ENCODE peak calls at places on chromosomes 12 and 14, in nine cellular contexts. B, Z, F, K, X, W, S, I and Q are unnamed samples.
A peak's percentile ranks its signal among the peaks of the same experiment; 100 is the strongest.

GRCh38 chr12:92108651-92109050 is 37.0 kb downstream of the BTG1 start:
- DNase-seq in K (peak; percentile 59), X (no peak), B (peak; percentile 20), I (no peak), W (no peak), S (no peak), Z (no peak), F (no peak), Q (peak; percentile 90)

GRCh38 chr12:26651566-26652188 is 181.3 kb downstream of the ITPR2 start:
- DNase-seq in S (peak; percentile 77), K (peak; percentile 89), B (peak; percentile 75), W (peak; percentile 59), F (no peak), I (peak; percentile 41), X (peak; percentile 46), Z (peak; percentile 75), Q (peak; percentile 26)

GRCh38 chr14:93054006-93054405 is 61.7 kb downstream of the ITPK1 start:
- DNase-seq in S (no peak), Z (no peak), X (peak; percentile 60), I (no peak), F (no peak), K (no peak), W (no peak), B (no peak), Q (no peak)

GRCh38 chr12:123938679-123939480 is 33.8 kb downstream of the CCDC92 start:
- DNase-seq in W (no peak), B (peak; percentile 70), S (no peak), K (peak; percentile 70), Z (no peak), F (no peak), I (no peak), X (no peak), Q (no peak)

GRCh38 chr12:76562158-76562557 is 2.6 kb upstream of the OSBPL8 start:
- DNase-seq in B (no peak), K (no peak), W (no peak), I (no peak), F (no peak), X (no peak), Z (no peak), S (no peak), Q (no peak)

GRCh38 chr14:33435911-33436310 is 497.2 kb downstream of the NPAS3 start:
- DNase-seq in Z (no peak), I (no peak), K (no peak), B (no peak), W (no peak), F (no peak), X (no peak), S (no peak), Q (no peak)

GRCh38 chr14:104579507-104579906 is at the start of gene C14orf180:
- DNase-seq in S (no peak), K (no peak), B (peak; percentile 85), F (no peak), X (peak; percentile 57), W (no peak), Z (no peak), I (no peak), Q (no peak)

GRCh38 chr14:61101803-61102548 is 120.9 kb downstream of the SLC38A6 start:
- DNase-seq in X (no peak), Z (peak; percentile 93), W (no peak), S (no peak), B (no peak), F (no peak), I (no peak), K (peak; percentile 75), Q (peak; percentile 58)

GRCh38 chr12:121918679-121919038 is 267 bp downstream of the CFAP251 start:
- DNase-seq in B (no peak), I (no peak), Z (no peak), F (no peak), K (peak; percentile 58), X (no peak), S (no peak), W (no peak), Q (no peak)

DNA sequence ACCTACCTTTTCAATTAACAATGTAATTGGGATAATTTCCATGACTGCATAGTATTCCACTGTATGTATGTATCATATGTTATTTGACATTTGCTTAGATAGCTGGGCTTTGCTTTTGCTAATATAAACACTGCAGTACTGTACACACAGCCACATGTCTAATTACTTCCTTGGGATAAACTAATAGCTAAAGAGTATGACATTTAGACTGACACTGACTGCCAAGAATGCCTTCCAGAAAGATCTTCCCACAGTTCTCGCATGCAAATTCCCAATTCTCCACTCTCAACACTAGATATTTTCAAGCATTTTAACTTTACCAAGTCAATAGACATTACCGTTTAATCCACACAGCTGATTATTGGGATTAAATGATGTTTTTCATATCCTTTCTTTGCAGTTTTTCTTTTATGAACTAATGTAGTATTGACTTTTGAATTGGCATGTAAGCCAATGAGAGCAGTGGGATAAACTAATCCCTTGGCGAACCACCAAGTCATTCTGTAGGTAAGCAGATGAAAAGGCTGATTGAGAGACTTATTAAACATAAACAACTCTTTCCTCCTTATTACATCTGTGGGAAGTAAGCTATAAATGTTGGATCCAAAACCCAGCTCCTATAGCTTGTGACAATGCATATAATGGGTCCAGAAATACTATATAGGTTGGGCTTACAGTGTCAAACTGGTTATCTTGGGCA is 55.5 kb downstream of the STON2 start:
- DNase-seq in B (no peak), I (no peak), S (no peak), W (no peak), F (no peak), Z (no peak), K (no peak), X (no peak), Q (no peak)
- TF ChIP-seq POLR2AphosphoS5 in B (no peak), I (no peak), S (no peak), W (no peak), F (no peak), Z (no peak), K (no peak), X (no peak), Q (no peak)

GRCh38 chr14:66662374-66662773 is 154.4 kb downstream of the GPHN start:
- DNase-seq in Z (peak; percentile 41), S (no peak), K (peak; percentile 58), W (peak; percentile 10), I (no peak), X (no peak), B (no peak), F (no peak), Q (no peak)
- TF ChIP-seq CTCF in Z (peak; percentile 66), S (peak; percentile 40), K (peak; percentile 78), W (peak; percentile 57), I (peak; percentile 41), X (no peak), B (peak; percentile 51), F (no peak), Q (no peak)

DNA sequence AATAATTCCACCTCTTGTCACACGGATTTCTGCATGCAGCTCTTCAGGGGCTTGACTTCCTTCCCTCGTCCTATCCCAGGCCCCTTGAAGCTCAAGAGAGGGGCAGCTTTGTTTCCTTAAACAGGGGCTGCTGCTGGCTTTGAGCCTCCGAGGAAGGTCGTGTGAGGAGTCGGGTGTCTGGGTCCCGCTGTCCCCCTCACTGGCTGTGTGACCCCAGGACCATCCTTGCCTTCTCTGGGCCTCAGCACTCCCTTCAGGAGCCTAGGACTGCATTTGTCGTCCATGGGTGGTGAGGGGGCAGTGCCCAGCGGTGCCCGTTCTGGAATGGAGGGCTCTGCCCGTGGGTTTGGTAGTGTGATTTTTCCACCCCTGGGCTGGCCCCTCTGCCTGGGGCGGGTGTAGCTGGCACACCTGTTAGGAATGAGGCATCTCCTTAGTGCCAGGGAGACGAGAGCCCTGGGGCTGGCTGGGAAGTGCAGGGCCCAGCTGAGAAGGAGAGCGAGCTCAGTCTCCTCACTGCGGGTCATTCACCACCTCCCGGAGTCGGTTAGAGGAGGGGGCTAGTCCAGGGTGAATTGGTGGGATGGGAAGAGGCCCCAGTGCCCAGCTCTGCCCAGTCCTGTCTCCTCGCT is 60.8 kb downstream of the TSPAN9 start:
- DNase-seq in Z (no peak), X (no peak), F (no peak), B (peak; percentile 27), K (no peak), S (no peak), W (no peak), I (no peak), Q (no peak)
- H3K27ac ChIP-seq in Z (no peak overlapping the region), X (no peak overlapping the region), F (peak overlapping the region; percentile 3), B (no peak overlapping the region), K (peak overlapping the region; percentile 59), S (no peak overlapping the region), W (no peak overlapping the region), I (no peak overlapping the region), Q (no peak overlapping the region)

GRCh38 chr14:103444837-103445524 is 59.8 kb downstream of the MARK3 start:
- DNase-seq in S (no peak), K (peak; percentile 17), Z (no peak), X (no peak), B (peak; percentile 35), W (no peak), F (no peak), I (no peak), Q (no peak)
- TF ChIP-seq POLR2AphosphoS5 in S (no peak), K (no peak), Z (no peak), X (no peak), B (no peak), W (no peak), F (no peak), I (no peak), Q (no peak)

GRCh38 chr14:35963209-35963608 is 137.1 kb downstream of the BRMS1L start:
- DNase-seq in K (peak; percentile 67), X (no peak), I (peak; percentile 15), F (no peak), W (peak; percentile 45), B (peak; percentile 3), S (no peak), Z (no peak), Q (no peak)
- TF ChIP-seq CTCF in K (peak; percentile 80), X (no peak), I (peak; percentile 62), F (no peak), W (peak; percentile 48), B (peak; percentile 37), S (peak; percentile 12), Z (peak; percentile 19), Q (peak; percentile 10)

GRCh38 chr12:40015360-40015759 is 90.5 kb downstream of the SLC2A13 start:
- DNase-seq in F (no peak), K (no peak), S (no peak), B (no peak), X (peak; percentile 16), W (no peak), I (no peak), Z (no peak), Q (no peak)
- H3K27ac ChIP-seq in F (no peak overlapping the region), K (no peak overlapping the region), S (no peak overlapping the region), B (no peak overlapping the region), X (peak overlapping the region; percentile 34), W (no peak overlapping the region), I (no peak overlapping the region), Z (no peak overlapping the region), Q (no peak overlapping the region)

DNA sequence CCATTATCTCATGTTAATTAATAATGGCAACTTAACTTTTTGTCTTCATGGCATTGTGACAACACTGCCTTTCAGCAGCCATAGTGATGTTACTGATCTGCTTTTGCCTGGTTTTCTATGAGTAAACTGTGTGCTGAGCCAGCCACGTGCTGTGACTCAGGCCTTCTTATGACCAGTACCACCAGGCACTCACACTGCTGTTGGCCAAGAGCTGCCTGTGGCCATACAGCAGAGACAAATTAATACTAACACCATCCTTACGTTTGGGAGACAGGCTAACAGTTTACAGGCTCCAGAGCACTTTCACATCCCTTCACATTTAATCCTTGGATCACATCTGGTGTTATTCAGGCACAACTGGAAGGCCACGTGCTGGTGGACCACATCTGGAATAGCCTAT is 377.8 kb downstream of the CCDC91 start:
- DNase-seq in B (peak; percentile 11), W (no peak), X (peak; percentile 14), S (peak; percentile 30), I (no peak), F (no peak), K (no peak), Z (no peak), Q (no peak)
- TF ChIP-seq POLR2AphosphoS5 in B (no peak), W (no peak), X (no peak), S (no peak), I (no peak), F (no peak), K (no peak), Z (no peak), Q (no peak)